ENCODE peak calls at places on chromosome 19, in four cellular contexts. Q, R, N and H are unnamed samples.

GRCh38 chr19:9932835-9933234 is 3.5 kb downstream of the OLFM2 start:
- DNase-seq in R (no peak), N (no peak), Q (no peak), H (no peak)

GRCh38 chr19:5823579-5824281 is 15.8 kb downstream of the FUT6 start:
- DNase-seq in R (no peak), N (peak), Q (peak), H (no peak)

GRCh38 chr19:7801020-7801570 is 28.9 kb upstream of the EVI5L start:
- DNase-seq in Q (no peak), R (no peak), N (peak), H (no peak)

GRCh38 chr19:11268783-11269267 is 6.5 kb upstream of the DOCK6 start:
- DNase-seq in Q (no peak), N (peak), R (peak), H (no peak)

GRCh38 chr19:31408460-31409124 is 59.4 kb upstream of the TSHZ3 start:
- DNase-seq in R (no peak), Q (no peak), N (no peak), H (no peak)

GRCh38 chr19:34837262-34837661 is 64.2 kb upstream of the ZNF599 start:
- DNase-seq in R (no peak), N (no peak), Q (no peak), H (no peak)

GRCh38 chr19:16457195-16457953 is 14.4 kb downstream of the EPS15L1 start:
- DNase-seq in Q (peak), N (peak), R (peak), H (no peak)

GRCh38 chr19:44806271-44806670 is 2.6 kb upstream of the BCAM start:
- DNase-seq in Q (no peak), N (no peak), R (no peak), H (no peak)

GRCh38 chr19:13463296-13463695 is 43.0 kb downstream of the CACNA1A start:
- DNase-seq in R (no peak), Q (peak), N (peak), H (no peak)

GRCh38 chr19:53057904-53058579 is 13.5 kb downstream of the ERVV-2 start:
- DNase-seq in R (no peak), Q (peak), N (no peak), H (no peak)

GRCh38 chr19:44912854-44913253 is 1.6 kb upstream of the APOC1 start:
- DNase-seq in N (no peak), Q (no peak), R (peak), H (no peak)

GRCh38 chr19:14369399-14370168 is 11.7 kb upstream of the ADGRE5 start:
- DNase-seq in Q (no peak), N (peak), R (no peak), H (no peak)

GRCh38 chr19:51489113-51489512 is 10.8 kb downstream of the CEACAM18 start:
- DNase-seq in R (no peak), Q (no peak), N (no peak), H (no peak)
- TF ChIP-seq NR2C2 in R (no peak), Q (no peak), N (no peak), H (no peak)

DNA sequence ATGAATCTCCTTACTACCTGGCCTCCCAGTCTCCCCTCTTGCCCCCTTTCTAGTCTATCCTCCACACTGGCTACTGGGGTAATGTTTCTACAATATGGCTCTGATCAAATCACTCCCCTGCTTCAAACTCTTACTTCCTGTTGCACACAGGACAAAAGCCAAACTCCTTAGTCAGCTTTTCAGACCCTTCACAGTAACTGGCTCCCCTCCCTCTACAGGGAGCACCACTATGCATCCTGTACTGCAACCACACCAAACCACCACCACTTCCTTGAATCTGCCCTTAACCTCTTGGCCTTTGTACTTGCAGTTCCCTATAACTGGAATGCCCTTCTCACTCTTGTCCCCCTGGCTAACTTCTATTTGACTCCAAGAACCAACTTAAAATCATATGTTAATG is 32.2 kb downstream of the DEDD2 start:
- DNase-seq in Q (no peak), R (no peak), N (no peak), H (no peak)
- TF ChIP-seq NR2C2 in Q (no peak), R (no peak), N (no peak), H (no peak)

DNA sequence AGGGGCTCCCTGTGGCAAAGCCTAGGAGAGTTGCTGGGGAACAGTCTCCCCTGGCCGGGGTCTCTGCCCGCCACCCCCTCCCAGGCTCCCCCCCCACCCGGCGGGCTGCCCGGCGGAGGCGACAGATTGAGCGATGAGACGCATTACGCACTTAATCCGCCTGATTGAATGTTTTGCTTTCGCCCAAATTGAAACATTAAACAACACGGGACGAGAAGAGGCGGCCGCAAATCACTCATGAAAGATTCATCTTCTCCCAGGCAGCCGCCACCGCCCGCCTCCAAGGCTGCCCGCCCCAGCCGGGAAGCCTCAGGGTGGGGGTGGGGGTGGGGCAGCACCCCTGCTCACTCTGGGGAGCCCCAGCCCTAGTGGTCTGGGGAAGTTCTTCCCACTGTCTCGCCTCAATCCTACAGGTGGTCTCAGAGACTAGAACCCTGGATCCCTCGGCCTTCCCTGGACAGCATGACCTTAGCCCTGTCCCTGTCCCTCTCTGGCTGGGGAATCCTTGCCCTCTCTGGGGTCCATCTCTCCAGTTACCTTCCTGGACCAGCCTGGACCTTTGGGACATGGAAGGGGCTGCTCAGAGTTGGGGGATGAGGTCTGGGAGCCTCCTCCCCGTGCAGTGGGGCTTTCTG is 7.6 kb upstream of the ERFL start:
- DNase-seq in N (no peak), R (no peak), Q (no peak), H (no peak)
- TF ChIP-seq NR2C2 in N (no peak), R (no peak), Q (no peak), H (no peak)

DNA sequence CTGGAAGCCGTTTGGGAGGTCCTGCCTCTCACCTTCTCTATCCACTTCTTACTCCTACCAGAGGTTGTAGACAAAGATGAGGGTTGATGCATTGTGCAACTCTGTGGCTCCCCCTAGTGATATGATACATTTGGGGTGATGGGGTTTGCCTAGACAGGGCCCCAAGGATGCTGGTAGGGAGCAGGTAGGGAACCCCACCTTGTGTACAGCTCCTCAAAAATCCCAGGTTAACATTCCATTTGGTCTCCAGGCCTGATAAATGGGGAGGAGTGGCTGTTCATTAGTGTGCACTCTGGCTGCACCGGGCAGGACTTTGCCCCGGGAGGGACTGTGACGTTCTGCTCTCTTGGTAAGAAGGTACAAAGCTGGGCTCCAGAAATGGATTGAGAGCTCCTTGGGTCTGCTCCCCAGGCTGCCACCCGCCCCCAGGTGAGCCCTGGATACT is 19.2 kb downstream of the SIGLEC8 start:
- DNase-seq in R (peak), N (peak), Q (peak), H (no peak)
- TF ChIP-seq NR2C2 in R (no peak), N (no peak), Q (no peak), H (no peak)

DNA sequence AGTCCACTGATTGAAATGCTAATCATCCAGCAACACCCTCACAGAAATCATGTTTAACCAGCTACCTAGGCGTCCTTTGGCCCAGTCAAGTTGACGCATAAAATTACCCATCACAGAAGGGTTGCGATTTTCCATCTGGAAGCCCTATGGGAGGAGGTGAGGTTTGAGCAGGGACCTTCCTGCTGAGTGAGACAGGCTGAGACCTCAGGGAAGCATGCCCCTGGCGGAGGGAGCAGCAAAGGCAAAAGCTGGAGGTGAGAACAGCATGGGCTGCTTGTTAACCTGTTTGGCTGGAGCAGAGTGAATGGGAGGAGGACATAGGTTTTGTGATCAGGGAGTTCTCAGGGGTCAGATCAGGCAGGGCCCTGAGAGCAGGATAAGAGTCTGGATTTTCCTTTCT is 7.3 kb downstream of the TTC9B start:
- DNase-seq in N (no peak), R (no peak), Q (peak), H (no peak)
- TF ChIP-seq NR2C2 in N (no peak), R (no peak), Q (no peak), H (no peak)

GRCh38 chr19:41994994-41995958 is 1.2 kb upstream of the ATP1A3 start:
- DNase-seq in R (no peak), Q (no peak), N (no peak), H (peak)

GRCh38 chr19:41991025-41991424 is 3.0 kb downstream of the ATP1A3 start:
- DNase-seq in N (no peak), R (no peak), Q (no peak), H (no peak)

GRCh38 chr19:41994521-41994971 is 516 bp upstream of the ATP1A3 start:
- DNase-seq in Q (no peak), R (no peak), N (no peak), H (no peak)

GRCh38 chr19:41995959-41996797 is 2.1 kb upstream of the ATP1A3 start:
- DNase-seq in Q (peak), R (no peak), N (peak), H (no peak)

GRCh38 chr19:41993612-41994483 is at the start of gene ATP1A3:
- DNase-seq in R (no peak), N (peak), Q (peak), H (no peak)
- TF ChIP-seq NR2C2 in R (no peak), N (no peak), Q (no peak), H (no peak)

GRCh38 chr19:18364826-18365528 is 21.0 kb upstream of the GDF15 start:
- DNase-seq in N (peak), Q (peak), R (peak), H (no peak)
- TF ChIP-seq NR2C2 in N (peak), Q (no peak), R (peak), H (no peak)

GRCh38 chr19:2213799-2214198 is 22.3 kb downstream of the PLEKHJ1 start:
- DNase-seq in R (no peak), N (no peak), Q (no peak), H (no peak)
- TF ChIP-seq NR2C2 in R (no peak), N (no peak), Q (no peak), H (no peak)